ENCODE peak calls at places on chromosome 13, in nine cellular contexts. Y is suprapubic skin, R is neural progenitor cell, F is choroid plexus epithelial cell, N is GM23248, U is bronchial epithelial cell, Z is left ventricle myocardium inferior, G is psoas muscle, V is skeletal muscle cell. D is an unnamed sample.

GRCh38 chr13:111899714-111900389 is 167.1 kb upstream of the SOX1 start:
- DNase-seq in Y (no peak), R (no peak), F (no peak), N (no peak), U (no peak), Z (no peak), G (no peak), V (no peak), D (no peak)

GRCh38 chr13:109332501-109333499 is 453.6 kb downstream of the IRS2 start:
- DNase-seq in Y (no peak), R (no peak), F (no peak), N (no peak), U (no peak), Z (no peak), G (no peak), V (no peak), D (no peak)

GRCh38 chr13:91248249-91248648 is 99.2 kb upstream of the MIR17HG start:
- DNase-seq in Y (no peak), R (no peak), F (no peak), N (no peak), U (no peak), Z (no peak), G (no peak), V (no peak), D (no peak)

GRCh38 chr13:49220035-49220855 is at the start of gene MLNR:
- DNase-seq in Y (no peak), R (peak; percentile 76), F (no peak), N (peak; percentile 52), U (no peak), Z (no peak), G (peak; percentile 58), V (no peak), D (no peak)

GRCh38 chr13:48078251-48078656 is 16.6 kb downstream of the MED4 start:
- DNase-seq in Y (no peak), R (no peak), F (peak; percentile 37), N (peak; percentile 13), U (peak; percentile 26), Z (no peak), G (no peak), V (no peak), D (peak; percentile 54)

GRCh38 chr13:67829641-67830040 is 599.5 kb upstream of the PCDH9 start:
- DNase-seq in Y (no peak), R (peak; percentile 7), F (no peak), N (no peak), U (no peak), Z (no peak), G (no peak), V (no peak), D (no peak)

GRCh38 chr13:22740264-22740663 is 440.5 kb upstream of the SGCG start:
- DNase-seq in Y (no peak), R (peak; percentile 49), F (no peak), N (no peak), U (peak; percentile 2), Z (no peak), G (no peak), V (no peak), D (peak; percentile 28)

GRCh38 chr13:30526612-30527217 is 61.0 kb upstream of the HMGB1 start:
- DNase-seq in Y (no peak), R (peak; percentile 31), F (peak; percentile 50), N (no peak), U (no peak), Z (peak; percentile 18), G (peak; percentile 58), V (peak; percentile 17), D (no peak)

GRCh38 chr13:83879431-83880171 is 2.7 kb downstream of the SLITRK1 start:
- DNase-seq in Y (no peak), R (peak; percentile 43), F (no peak), N (peak; percentile 12), U (no peak), Z (no peak), G (no peak), V (no peak), D (no peak)

GRCh38 chr13:83876546-83876945 is 5.7 kb downstream of the SLITRK1 start:
- DNase-seq in Y (no peak), R (no peak), F (no peak), N (no peak), U (no peak), Z (no peak), G (no peak), V (no peak), D (no peak)

GRCh38 chr13:83880275-83881027 is 1.8 kb downstream of the SLITRK1 start:
- DNase-seq in Y (no peak), R (peak; percentile 26), F (no peak), N (no peak), U (no peak), Z (no peak), G (no peak), V (no peak), D (no peak)

GRCh38 chr13:83877901-83878300 is 4.4 kb downstream of the SLITRK1 start:
- DNase-seq in Y (no peak), R (peak; percentile 73), F (no peak), N (no peak), U (no peak), Z (no peak), G (no peak), V (no peak), D (no peak)

DNA sequence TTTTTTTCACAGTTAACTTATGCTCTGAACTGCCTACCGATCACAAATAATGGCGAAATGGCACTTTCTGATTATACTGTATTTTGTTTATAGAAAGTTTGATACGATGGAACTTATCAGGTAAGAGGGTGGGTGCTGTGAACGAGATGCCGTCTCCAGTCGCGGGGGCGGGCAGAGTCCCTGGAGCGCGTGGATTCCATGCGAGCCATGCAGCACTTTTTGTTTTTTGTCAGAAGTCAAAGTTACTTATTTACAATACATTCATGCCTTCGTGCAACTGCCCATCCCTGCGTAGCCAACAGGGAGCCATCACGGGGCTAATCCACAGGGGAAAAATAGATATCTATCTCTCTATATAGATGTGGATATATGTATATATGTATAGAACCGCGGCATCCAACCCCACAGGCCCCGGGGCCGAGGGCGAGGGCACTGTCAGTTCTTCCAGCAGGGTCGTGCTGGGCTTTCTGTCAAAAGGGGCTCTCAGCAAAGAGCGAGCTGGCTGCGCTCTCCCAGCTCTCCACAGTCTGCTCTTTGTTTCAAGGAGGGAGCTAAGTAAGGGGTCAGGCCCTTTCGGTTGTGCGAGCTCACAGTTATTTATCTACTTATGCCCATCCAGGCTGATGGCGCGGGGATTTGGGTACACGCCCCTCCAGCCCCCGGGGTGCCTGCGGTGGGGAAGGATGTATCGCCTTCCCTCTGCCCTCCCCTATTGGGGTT is 3.4 kb downstream of the SLITRK1 start:
- DNase-seq in Y (no peak), R (peak; percentile 86), F (no peak), N (no peak), U (no peak), Z (no peak), G (no peak), V (no peak), D (no peak)
- H3K4me3 ChIP-seq in Y (peak overlapping the region; percentile 24), R (peak overlapping the region; percentile 65), F (peak overlapping the region; percentile 50), N (peak overlapping the region; percentile 50), U (no peak overlapping the region), Z (peak overlapping the region; percentile 17), G (no peak overlapping the region), V (peak overlapping the region; percentile 36), D (no peak overlapping the region)

GRCh38 chr13:45765464-45765863 is 63.3 kb downstream of the CBY2 start:
- DNase-seq in Y (no peak), R (no peak), F (no peak), N (no peak), U (no peak), Z (no peak), G (no peak), V (no peak), D (no peak)

GRCh38 chr13:45768668-45769067 is 66.5 kb downstream of the CBY2 start:
- DNase-seq in Y (no peak), R (no peak), F (no peak), N (no peak), U (no peak), Z (no peak), G (no peak), V (no peak), D (no peak)

GRCh38 chr13:45773236-45773635 is 71.1 kb downstream of the CBY2 start:
- DNase-seq in Y (no peak), R (no peak), F (peak; percentile 8), N (peak; percentile 17), U (peak; percentile 90), Z (no peak), G (no peak), V (peak; percentile 13), D (no peak)

GRCh38 chr13:45770886-45771285 is 68.8 kb downstream of the CBY2 start:
- DNase-seq in Y (no peak), R (no peak), F (no peak), N (no peak), U (no peak), Z (no peak), G (no peak), V (no peak), D (no peak)

DNA sequence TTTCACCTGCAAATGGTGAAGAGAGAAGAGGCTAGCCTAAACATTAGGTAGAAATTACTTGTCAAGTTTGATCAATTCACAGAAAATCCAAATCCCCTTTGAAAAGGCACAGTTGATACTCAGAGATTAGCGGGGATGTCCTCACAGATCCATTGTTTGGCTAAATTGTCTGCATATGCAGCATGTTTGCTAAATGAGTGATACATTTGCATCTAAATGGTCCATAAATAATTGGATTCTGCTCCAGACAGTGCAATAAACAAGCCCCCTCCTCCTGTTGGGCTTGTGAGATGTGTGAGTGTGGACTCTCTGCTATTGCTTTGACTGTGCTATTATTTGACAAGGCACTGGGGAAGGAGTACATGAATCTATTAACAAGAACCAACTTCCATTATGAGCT is 67.0 kb downstream of the CBY2 start:
- DNase-seq in Y (no peak), R (peak; percentile 43), F (no peak), N (no peak), U (no peak), Z (no peak), G (no peak), V (no peak), D (no peak)
- H3K4me3 ChIP-seq in Y (no peak overlapping the region), R (no peak overlapping the region), F (no peak overlapping the region), N (no peak overlapping the region), U (no peak overlapping the region), Z (no peak overlapping the region), G (no peak overlapping the region), V (no peak overlapping the region), D (no peak overlapping the region)

GRCh38 chr13:28728642-28729041 is 9.9 kb upstream of the SLC46A3 start:
- DNase-seq in Y (no peak), R (no peak), F (no peak), N (no peak), U (no peak), Z (no peak), G (no peak), V (no peak), D (no peak)

GRCh38 chr13:28723806-28724205 is 5.0 kb upstream of the SLC46A3 start:
- DNase-seq in Y (no peak), R (no peak), F (no peak), N (no peak), U (no peak), Z (no peak), G (no peak), V (no peak), D (no peak)

GRCh38 chr13:28730762-28731161 is 12.0 kb upstream of the SLC46A3 start:
- DNase-seq in Y (no peak), R (no peak), F (no peak), N (no peak), U (no peak), Z (no peak), G (no peak), V (no peak), D (no peak)

DNA sequence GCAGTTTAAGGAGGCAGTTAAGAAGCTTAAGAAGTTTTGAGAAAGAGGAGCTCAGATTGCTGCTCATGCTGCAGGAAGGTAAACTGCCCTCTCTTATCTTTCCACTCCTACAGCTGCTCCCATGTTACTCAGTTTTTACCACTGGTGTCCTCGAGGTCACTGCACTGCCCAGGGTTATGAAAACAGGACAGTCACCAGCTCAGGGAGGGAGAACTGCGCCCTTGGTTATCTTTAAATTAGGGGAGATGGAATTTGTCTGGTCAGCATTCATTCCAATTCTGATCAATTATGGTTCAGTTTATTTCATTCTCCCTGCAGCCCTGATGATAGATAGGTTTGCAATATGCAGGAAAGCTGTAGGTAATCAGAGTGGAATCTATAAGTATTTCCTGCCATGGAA is 10.8 kb upstream of the SLC46A3 start:
- DNase-seq in Y (no peak), R (no peak), F (no peak), N (no peak), U (no peak), Z (no peak), G (no peak), V (no peak), D (no peak)
- H3K4me3 ChIP-seq in Y (no peak overlapping the region), R (no peak overlapping the region), F (no peak overlapping the region), N (no peak overlapping the region), U (no peak overlapping the region), Z (no peak overlapping the region), G (no peak overlapping the region), V (no peak overlapping the region), D (no peak overlapping the region)

GRCh38 chr13:40345654-40346372 is 320.6 kb downstream of the FOXO1 start:
- DNase-seq in Y (no peak), R (peak; percentile 37), F (no peak), N (no peak), U (no peak), Z (no peak), G (no peak), V (no peak), D (no peak)
- H3K4me3 ChIP-seq in Y (no peak overlapping the region), R (no peak overlapping the region), F (no peak overlapping the region), N (no peak overlapping the region), U (no peak overlapping the region), Z (no peak overlapping the region), G (no peak overlapping the region), V (no peak overlapping the region), D (no peak overlapping the region)